ENCODE peak calls at places on chromosomes 13 and 19, in eight cellular contexts. R is mammary epithelial cell; F is mucosa of descending colon; B is heart right ventricle; Q is fibroblast of lung; K is iPS DF 6.9; X is CD8-positive, alpha-beta T cell; H is CD4-positive, alpha-beta memory T cell. A is an unnamed sample. For H3K36me3, the result is how much of the 10 kb centered on the place peaks cover.

GRCh38 chr13:36430247-36431203 is 1.8 kb upstream of the CCNA1 start:
- DNase-seq in F (no peak), H (no peak), B (peak), X (no peak), R (no peak), Q (no peak), K (no peak), A (no peak)

GRCh38 chr13:45989607-45990006 is 62.9 kb downstream of the ZC3H13 start:
- DNase-seq in B (no peak), K (no peak), H (no peak), X (no peak), Q (peak), F (no peak), R (peak), A (peak)

GRCh38 chr13:89763011-89763410 is 1584.5 kb upstream of the MIR17HG start:
- DNase-seq in F (no peak), Q (peak), K (no peak), X (no peak), R (peak), H (no peak), B (no peak), A (no peak)

GRCh38 chr13:54162069-54162468 is 1133.5 kb downstream of the OLFM4 start:
- DNase-seq in H (no peak), X (no peak), B (no peak), R (no peak), F (no peak), Q (no peak), K (no peak), A (no peak)

GRCh38 chr19:41879670-41880328 is 2.7 kb downstream of the CD79A start:
- DNase-seq in K (no peak), X (no peak), H (no peak), B (no peak), Q (no peak), R (no peak), F (no peak), A (no peak)

GRCh38 chr19:3268326-3268725 is 43.9 kb downstream of the CELF5 start:
- DNase-seq in B (no peak), F (no peak), H (no peak), R (no peak), X (no peak), Q (no peak), K (no peak), A (no peak)

GRCh38 chr13:46345400-46345799 is 41.7 kb downstream of the RUBCNL start:
- DNase-seq in X (no peak), K (no peak), H (no peak), Q (no peak), R (no peak), F (no peak), B (no peak), A (no peak)

GRCh38 chr13:27044837-27045570 is 126.6 kb downstream of the USP12 start:
- DNase-seq in F (no peak), X (peak), K (no peak), Q (no peak), R (no peak), B (no peak), H (no peak), A (no peak)

GRCh38 chr19:53158119-53158656 is 665 bp downstream of the ZNF347 start:
- DNase-seq in B (peak), R (peak), H (no peak), X (peak), K (no peak), Q (peak), F (peak), A (no peak)

GRCh38 chr13:90070362-90070761 is 1277.1 kb upstream of the MIR17HG start:
- DNase-seq in B (no peak), H (no peak), R (no peak), X (no peak), K (no peak), F (no peak), Q (peak), A (no peak)

GRCh38 chr13:47067296-47067695 is 170.4 kb upstream of the HTR2A start:
- DNase-seq in B (no peak), R (no peak), Q (peak), X (no peak), K (no peak), F (no peak), H (no peak), A (no peak)

GRCh38 chr19:31530781-31531180 is 181.5 kb upstream of the TSHZ3 start:
- DNase-seq in R (no peak), Q (no peak), F (no peak), H (no peak), K (no peak), B (no peak), X (no peak), A (no peak)

GRCh38 chr19:47002853-47003610 is 16.6 kb upstream of the NPAS1 start:
- DNase-seq in R (no peak), Q (no peak), K (no peak), H (no peak), F (no peak), B (no peak), X (no peak), A (no peak)

GRCh38 chr13:39149896-39150295 is 111.6 kb downstream of the NHLRC3 start:
- DNase-seq in F (no peak), X (no peak), H (no peak), R (no peak), Q (no peak), B (no peak), K (no peak), A (no peak)

GRCh38 chr19:2949939-2950285 is 5.1 kb upstream of the ZNF77 start:
- DNase-seq in H (no peak), B (no peak), F (no peak), K (no peak), R (no peak), X (no peak), Q (no peak), A (no peak)

GRCh38 chr13:90498816-90499215 is 848.7 kb upstream of the MIR17HG start:
- DNase-seq in F (no peak), B (no peak), H (no peak), Q (no peak), R (no peak), K (no peak), X (no peak), A (no peak)

GRCh38 chr19:4811328-4812131 is 20.0 kb downstream of the TICAM1 start:
- DNase-seq in X (peak), K (peak), R (peak), B (peak), F (peak), Q (peak), H (peak), A (no peak)

GRCh38 chr13:77919351-77920294 is 992 bp upstream of the EDNRB start:
- DNase-seq in K (no peak), Q (peak), H (no peak), F (peak), B (peak), R (no peak), X (no peak), A (no peak)

GRCh38 chr13:97471721-97472120 is 37.8 kb downstream of the RAP2A start:
- DNase-seq in Q (peak), K (no peak), H (no peak), R (no peak), F (no peak), B (no peak), X (no peak), A (no peak)

GRCh38 chr19:15154002-15154612 is 46.7 kb downstream of the NOTCH3 start:
- DNase-seq in H (no peak), R (peak), K (no peak), X (no peak), F (peak), B (no peak), Q (peak), A (no peak)

GRCh38 chr13:113404723-113405471 is 41.0 kb upstream of the GRTP1 start:
- DNase-seq in K (no peak), H (no peak), Q (no peak), F (no peak), R (no peak), X (no peak), B (no peak), A (no peak)

GRCh38 chr19:3950871-3951861 is 18.3 kb downstream of the NMRK2 start:
- DNase-seq in H (no peak), Q (peak), X (no peak), B (peak), K (no peak), R (no peak), F (no peak), A (no peak)

GRCh38 chr13:114015111-114015551 is 41.3 kb upstream of the C13orf46 start:
- DNase-seq in R (no peak), X (no peak), F (peak), Q (no peak), H (no peak), B (no peak), K (no peak), A (no peak)

GRCh38 chr13:35552172-35552844 is 75.8 kb upstream of the MAB21L1 start:
- DNase-seq in K (no peak), H (no peak), R (peak), B (no peak), X (no peak), Q (peak), F (no peak), A (no peak)

GRCh38 chr13:33126909-33127607 is 110.8 kb downstream of the KL start:
- DNase-seq in B (peak), K (no peak), R (no peak), Q (peak), H (no peak), X (no peak), F (no peak), A (peak)

GRCh38 chr13:99308481-99309087 is 1.4 kb upstream of the GPR183 start:
- DNase-seq in B (no peak), R (no peak), Q (peak), H (no peak), X (no peak), F (no peak), K (no peak), A (peak)

GRCh38 chr13:108448891-108449290 is 179.4 kb downstream of the TNFSF13B start:
- DNase-seq in X (no peak), B (no peak), H (no peak), K (no peak), F (no peak), R (peak), Q (no peak), A (no peak)

GRCh38 chr19:33407716-33408115 is 34.2 kb downstream of the CEBPG start:
- DNase-seq in X (no peak), B (no peak), K (no peak), F (no peak), Q (no peak), R (no peak), H (no peak), A (no peak)

GRCh38 chr13:42860485-42860884 is 79.1 kb downstream of the FAM216B start:
- DNase-seq in H (no peak), K (no peak), B (no peak), R (no peak), Q (no peak), X (no peak), F (no peak), A (no peak)

GRCh38 chr19:41447732-41448332 is 4.9 kb downstream of the ERICH4 start:
- DNase-seq in Q (no peak), X (no peak), K (no peak), R (no peak), H (no peak), F (no peak), B (no peak), A (no peak)

GRCh38 chr19:28437390-28438346 is 775.3 kb downstream of the UQCRFS1 start:
- DNase-seq in H (no peak), F (peak), X (no peak), K (no peak), B (no peak), Q (no peak), R (no peak), A (no peak)

GRCh38 chr19:41551212-41551610 is 24.8 kb upstream of the CEACAM21 start:
- DNase-seq in X (no peak), F (no peak), Q (no peak), H (no peak), K (no peak), B (no peak), R (no peak), A (no peak)

GRCh38 chr19:44863990-44864389 is 17.9 kb downstream of the NECTIN2 start:
- DNase-seq in R (no peak), Q (no peak), H (no peak), F (no peak), B (no peak), K (no peak), X (no peak), A (no peak)

GRCh38 chr13:29911781-29912478 is 61.5 kb upstream of the UBL3 start:
- DNase-seq in B (no peak), H (no peak), Q (no peak), X (no peak), K (no peak), R (no peak), F (no peak), A (no peak)

GRCh38 chr13:98792321-98792720 is 39.8 kb upstream of the SLC15A1 start:
- DNase-seq in K (no peak), Q (no peak), X (no peak), H (no peak), R (no peak), F (peak), B (no peak), A (no peak)

GRCh38 chr13:111789420-111789819 is 277.5 kb upstream of the SOX1 start:
- DNase-seq in B (no peak), K (no peak), F (no peak), Q (no peak), R (no peak), H (no peak), X (no peak), A (no peak)

GRCh38 chr19:30228113-30228725 is 144.0 kb upstream of the ZNF536 start:
- DNase-seq in F (peak), Q (no peak), H (no peak), B (no peak), K (no peak), R (no peak), X (no peak), A (no peak)

GRCh38 chr19:35436477-35437141 is 11.4 kb upstream of the FFAR2 start:
- DNase-seq in K (no peak), X (no peak), B (no peak), R (peak), F (peak), Q (peak), H (no peak), A (no peak)

GRCh38 chr13:51585696-51586095 is 1.4 kb downstream of the WDFY2 start:
- DNase-seq in F (no peak), Q (no peak), H (peak), K (no peak), B (no peak), X (no peak), R (peak), A (no peak)

DNA sequence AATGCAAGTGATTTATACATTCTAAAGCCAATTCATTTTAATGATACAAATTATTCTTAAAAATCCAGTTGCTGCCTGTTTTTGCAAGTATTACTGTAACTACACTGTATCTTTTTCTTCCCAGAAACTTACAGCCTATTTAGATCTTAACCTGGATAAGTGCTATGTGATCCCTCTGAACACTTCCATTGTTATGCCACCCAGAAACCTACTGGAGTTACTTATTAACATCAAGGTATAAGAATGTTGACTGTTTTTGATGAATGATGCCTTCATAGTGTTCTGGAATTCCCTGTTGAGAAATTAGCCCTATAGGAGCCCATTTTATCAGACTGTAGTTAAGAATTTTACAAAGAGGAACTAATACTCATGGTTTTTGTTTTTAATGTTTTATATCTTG is 25.0 kb downstream of the ITM2B start:
- DNase-seq in F (no peak), X (no peak), Q (no peak), H (no peak), R (no peak), K (no peak), B (no peak), A (no peak)
- H3K36me3 ChIP-seq in F (under half), X (half or more), Q (under half), H (half or more), R (under half), K (under half), B (half or more), A (under half)

GRCh38 chr19:18904334-18905057 is 8.5 kb upstream of the CERS1 start:
- DNase-seq in B (no peak), K (no peak), Q (no peak), X (no peak), F (no peak), H (no peak), R (no peak), A (no peak)

GRCh38 chr19:18905058-18905456 is 9.1 kb upstream of the CERS1 start:
- DNase-seq in H (no peak), B (no peak), X (no peak), F (no peak), Q (no peak), K (no peak), R (no peak), A (no peak)

GRCh38 chr19:18905520-18906236 is 9.7 kb upstream of the CERS1 start:
- DNase-seq in R (no peak), Q (no peak), K (no peak), H (no peak), X (no peak), F (no peak), B (no peak), A (no peak)

GRCh38 chr19:18908917-18909619 is 10.1 kb downstream of the COPE start:
- DNase-seq in H (no peak), R (no peak), X (no peak), Q (no peak), K (no peak), F (no peak), B (no peak), A (no peak)

DNA sequence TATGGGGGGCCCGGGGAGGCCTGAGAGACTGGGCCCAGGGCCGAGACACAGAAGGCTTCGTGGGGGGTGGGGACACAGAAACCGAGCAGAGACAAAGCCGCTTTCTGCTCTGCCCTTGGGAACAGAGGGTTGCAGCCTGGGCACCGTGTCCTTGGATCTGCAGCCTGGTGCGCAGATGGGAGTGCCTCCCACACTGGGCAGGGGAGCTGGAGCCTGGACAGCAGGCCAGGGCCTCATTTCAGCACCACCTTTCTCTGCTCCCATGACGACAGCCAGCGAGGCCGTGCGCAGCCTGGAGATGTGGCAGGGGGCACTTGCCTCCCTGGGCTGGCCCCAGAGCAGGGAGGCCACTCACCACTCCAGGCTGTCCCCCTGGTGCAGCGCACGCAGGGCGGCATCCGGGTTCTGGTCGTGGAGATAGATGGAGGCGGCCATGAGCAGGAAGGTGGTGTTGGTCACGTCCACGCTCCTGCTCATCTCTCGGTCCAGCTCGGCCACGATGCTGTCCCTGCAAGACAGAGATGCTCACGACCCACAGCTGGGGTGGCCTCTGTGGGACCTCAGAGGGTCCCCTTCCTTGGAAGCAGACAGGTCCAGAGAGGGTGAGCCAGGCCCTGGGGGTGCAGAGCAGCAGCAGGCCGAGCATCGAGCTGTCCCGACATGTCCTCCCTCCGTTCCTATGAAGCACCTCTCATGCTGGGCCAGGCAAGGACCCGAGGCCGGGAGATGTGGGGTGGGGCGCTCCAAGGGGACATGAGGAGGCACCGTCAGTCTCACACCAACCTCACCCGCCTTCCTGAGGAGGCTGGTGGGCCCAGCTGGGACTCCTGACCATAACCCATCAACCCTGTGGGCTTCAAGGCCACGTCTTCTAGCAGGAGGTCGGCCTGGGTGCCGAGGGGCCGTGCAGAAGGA is 10.9 kb upstream of the CERS1 start:
- DNase-seq in B (no peak), H (no peak), Q (no peak), F (no peak), X (no peak), K (no peak), R (no peak), A (no peak)
- H3K36me3 ChIP-seq in B (half or more), H (under half), Q (under half), F (under half), X (under half), K (under half), R (under half), A (under half)

GRCh38 chr19:10502524-10503001 is 593 bp downstream of the KEAP1 start:
- DNase-seq in R (peak), X (peak), B (peak), Q (peak), H (peak), K (no peak), F (peak), A (no peak)

GRCh38 chr19:10497371-10497770 is 5.8 kb downstream of the KEAP1 start:
- DNase-seq in R (no peak), H (no peak), X (no peak), F (no peak), K (no peak), Q (no peak), B (no peak), A (no peak)

GRCh38 chr19:10501971-10502523 is 1.1 kb downstream of the KEAP1 start:
- DNase-seq in Q (peak), K (no peak), H (no peak), R (no peak), F (peak), B (peak), X (no peak), A (no peak)

GRCh38 chr19:10500247-10500592 is 2.9 kb downstream of the KEAP1 start:
- DNase-seq in H (no peak), F (no peak), R (no peak), K (no peak), Q (no peak), X (no peak), B (no peak), A (no peak)

GRCh38 chr19:10499550-10500246 is 3.5 kb downstream of the KEAP1 start:
- DNase-seq in K (no peak), Q (no peak), H (no peak), F (no peak), X (no peak), R (no peak), B (no peak), A (no peak)
- H3K36me3 ChIP-seq in K (under half), Q (under half), H (under half), F (under half), X (under half), R (under half), B (half or more), A (under half)

GRCh38 chr13:34139660-34140059 is 321.7 kb downstream of the RFC3 start:
- DNase-seq in B (no peak), F (no peak), K (no peak), Q (no peak), H (no peak), R (no peak), X (no peak), A (no peak)

GRCh38 chr13:34148359-34148758 is 330.4 kb downstream of the RFC3 start:
- DNase-seq in X (no peak), H (no peak), K (no peak), R (no peak), F (no peak), Q (no peak), B (no peak), A (no peak)

GRCh38 chr13:34145061-34145460 is 327.1 kb downstream of the RFC3 start:
- DNase-seq in R (no peak), K (no peak), Q (no peak), F (no peak), H (no peak), B (no peak), X (no peak), A (no peak)

GRCh38 chr13:34143637-34144036 is 325.7 kb downstream of the RFC3 start:
- DNase-seq in H (no peak), Q (no peak), B (no peak), R (no peak), F (no peak), X (no peak), K (no peak), A (no peak)
- H3K36me3 ChIP-seq in H (under half), Q (under half), B (under half), R (under half), F (under half), X (under half), K (under half), A (under half)

GRCh38 chr19:50059045-50059444 is 33.2 kb downstream of the ZNF473 start:
- DNase-seq in B (no peak), K (no peak), X (no peak), R (no peak), H (no peak), F (no peak), Q (no peak), A (no peak)
- H3K36me3 ChIP-seq in B (under half), K (under half), X (under half), R (under half), H (under half), F (under half), Q (under half), A (under half)